ENCODE peak calls at places on chromosomes 7 and 10, in six cellular contexts. A is upper lobe of right lung, X is transverse colon, Q is psoas muscle, Y is Panc1, L is ovary. M is an unnamed sample.
A peak's percentile ranks its signal among the peaks of the same experiment; 100 is the strongest.

GRCh38 chr10:113891476-113891875 is 37.0 kb downstream of the NHLRC2 start:
- DNase-seq in A (no peak), X (no peak), L (no peak), Q (no peak), Y (no peak), M (no peak)

GRCh38 chr10:72044417-72045041 is 43.8 kb downstream of the SPOCK2 start:
- DNase-seq in A (no peak), L (no peak), Q (peak; percentile 50), X (no peak), Y (no peak), M (peak; percentile 64)

GRCh38 chr10:8130973-8131911 is 76.8 kb downstream of the GATA3 start:
- DNase-seq in L (no peak), X (no peak), Q (no peak), Y (peak; percentile 35), A (no peak), M (no peak)

GRCh38 chr7:156034397-156034796 is 222.1 kb upstream of the SHH start:
- DNase-seq in A (no peak), Q (no peak), Y (no peak), X (no peak), L (no peak), M (no peak)

GRCh38 chr10:132097609-132098377 is 32.0 kb downstream of the JAKMIP3 start:
- DNase-seq in L (no peak), A (no peak), X (no peak), Q (no peak), Y (no peak), M (no peak)

GRCh38 chr10:865924-866576 is 65.5 kb downstream of the LARP4B start:
- DNase-seq in Q (no peak), A (no peak), L (no peak), Y (no peak), X (no peak), M (no peak)

GRCh38 chr10:113897693-113898618 is 43.5 kb downstream of the NHLRC2 start:
- DNase-seq in A (no peak), X (no peak), Y (no peak), L (no peak), Q (no peak), M (no peak)

GRCh38 chr7:112266141-112266540 is 59.6 kb downstream of the ZNF277 start:
- DNase-seq in A (no peak), Q (no peak), L (no peak), Y (no peak), X (no peak), M (no peak)

GRCh38 chr7:17212188-17212587 is 86.3 kb upstream of the AHR start:
- DNase-seq in X (no peak), A (no peak), Y (no peak), L (no peak), Q (no peak), M (no peak)

GRCh38 chr7:6259257-6259656 is 13.2 kb downstream of the CYTH3 start:
- DNase-seq in A (no peak), Y (no peak), L (no peak), Q (no peak), X (no peak), M (no peak)

GRCh38 chr10:71476249-71477011 is 79.7 kb downstream of the CDH23 start:
- DNase-seq in Y (no peak), A (no peak), Q (no peak), L (peak; percentile 79), X (peak; percentile 25), M (no peak)

GRCh38 chr7:121001234-121001633 is 12.7 kb downstream of the CPED1 start:
- DNase-seq in X (no peak), Y (no peak), A (no peak), L (no peak), Q (no peak), M (no peak)

GRCh38 chr7:157685430-157686284 is 348.9 kb downstream of the DNAJB6 start:
- DNase-seq in L (peak; percentile 10), Y (no peak), Q (no peak), A (peak; percentile 60), X (no peak), M (no peak)

GRCh38 chr10:55400075-55400474 is 599.0 kb upstream of the PCDH15 start:
- DNase-seq in Y (no peak), Q (no peak), A (no peak), L (no peak), X (no peak), M (no peak)

GRCh38 chr10:72311667-72312066 is 37.9 kb downstream of the DDIT4 start:
- DNase-seq in Y (no peak), X (no peak), L (no peak), Q (no peak), A (no peak), M (no peak)

GRCh38 chr10:108566216-108567107 is 1356.8 kb downstream of the XPNPEP1 start:
- DNase-seq in X (no peak), L (no peak), Y (no peak), Q (no peak), A (peak; percentile 50), M (no peak)

GRCh38 chr7:105178177-105178576 is 164.2 kb downstream of the KMT2E start:
- DNase-seq in X (no peak), L (no peak), A (no peak), Y (no peak), Q (no peak), M (no peak)

GRCh38 chr7:133853706-133854276 is 273.3 kb upstream of the LRGUK start:
- DNase-seq in X (peak; percentile 35), L (no peak), A (no peak), Y (peak; percentile 51), Q (peak; percentile 19), M (peak; percentile 77)

GRCh38 chr10:122499491-122499941 is 38.2 kb downstream of the HTRA1 start:
- DNase-seq in X (peak; percentile 26), Q (peak; percentile 34), A (no peak), Y (no peak), L (no peak), M (no peak)

GRCh38 chr7:44283381-44284211 is 41.8 kb downstream of the CAMK2B start:
- DNase-seq in X (peak; percentile 3), Q (peak; percentile 65), Y (no peak), L (peak; percentile 7), A (peak; percentile 51), M (peak; percentile 5)

GRCh38 chr7:44606341-44607140 is at the start of gene OGDH:
- DNase-seq in Y (peak; percentile 93), L (peak; percentile 99), Q (peak; percentile 98), A (peak; percentile 100), X (peak; percentile 100), M (peak; percentile 99)

GRCh38 chr7:158096582-158096981 is 491.0 kb downstream of the PTPRN2 start:
- DNase-seq in Q (no peak), X (no peak), Y (no peak), A (no peak), L (no peak), M (no peak)

GRCh38 chr7:151682831-151683614 is 163.3 kb upstream of the RHEB start:
- DNase-seq in Y (no peak), A (no peak), X (no peak), L (no peak), Q (no peak), M (no peak)

GRCh38 chr10:108789911-108790310 is 1133.4 kb downstream of the XPNPEP1 start:
- DNase-seq in A (no peak), Q (no peak), X (no peak), Y (no peak), L (no peak), M (no peak)

GRCh38 chr7:134695321-134695860 is 48.7 kb downstream of the BPGM start:
- DNase-seq in L (no peak), Y (no peak), Q (no peak), A (no peak), X (no peak), M (no peak)

GRCh38 chr7:82578430-82578829 is 134.9 kb upstream of the CACNA2D1 start:
- DNase-seq in Y (no peak), X (no peak), Q (no peak), A (no peak), L (no peak), M (no peak)

GRCh38 chr10:113849946-113850345 is 3.9 kb downstream of the DCLRE1A start:
- DNase-seq in Y (no peak), X (no peak), A (no peak), Q (no peak), L (no peak), M (no peak)

GRCh38 chr10:44030132-44030531 is 354.8 kb downstream of the CXCL12 start:
- DNase-seq in A (no peak), X (no peak), L (no peak), Q (no peak), Y (no peak), M (no peak)
- TF ChIP-seq CTCF in A (no peak), X (no peak), L (no peak), Q (no peak), Y (no peak), M (peak; percentile 40)

DNA sequence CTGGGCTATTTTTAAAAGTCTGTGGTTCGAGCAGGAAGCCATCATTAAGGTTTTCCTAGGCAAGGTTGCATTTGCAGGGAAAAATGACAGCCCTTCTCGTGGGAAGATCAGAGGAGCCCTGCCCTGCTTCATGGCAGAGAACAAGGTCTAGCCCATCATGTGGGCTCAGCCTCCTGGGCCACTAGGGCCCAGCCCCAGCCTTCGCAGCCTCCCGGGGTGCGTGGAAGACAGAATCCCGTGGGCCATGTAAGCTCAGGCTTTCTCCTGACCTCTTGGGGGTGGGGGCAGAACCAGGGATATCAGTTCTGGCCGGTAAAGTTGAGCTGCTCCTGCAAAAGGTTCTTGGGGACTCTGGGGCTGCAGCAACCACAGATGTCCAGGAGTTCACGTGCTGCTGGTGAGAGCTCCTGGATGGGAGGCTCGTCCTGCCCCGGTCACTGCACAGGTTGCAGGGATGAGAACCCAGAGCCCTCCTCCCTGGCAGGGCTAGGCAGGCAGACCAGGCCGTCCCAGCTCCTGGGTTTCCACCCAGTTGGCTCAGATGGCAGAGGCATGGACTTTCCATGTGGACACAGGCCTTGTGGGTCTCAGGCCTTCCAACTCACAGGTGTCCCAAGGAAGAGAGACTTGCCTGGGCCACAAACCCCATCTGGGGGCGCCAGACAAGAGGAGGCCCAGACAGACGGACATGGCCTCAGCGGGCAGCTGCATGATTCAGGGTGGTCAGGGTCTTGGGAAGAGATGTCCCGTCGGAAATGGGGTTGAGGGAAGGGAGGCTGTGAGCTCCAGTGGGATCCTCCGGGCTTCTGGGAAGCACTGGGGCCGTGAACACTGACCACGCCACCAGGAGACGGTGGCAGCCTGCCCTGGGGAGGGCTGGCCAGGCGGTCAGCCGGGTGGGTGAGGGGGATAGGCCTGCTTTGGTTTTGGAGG is 126.2 kb downstream of the NEURL1 start:
- DNase-seq in A (no peak), L (no peak), Q (no peak), X (no peak), Y (no peak), M (no peak)
- H3K4me1 ChIP-seq in A (peaks cover 29% of the 10 kb centered on the region), L (peaks cover 44% of the 10 kb centered on the region), Q (peaks cover 74% of the 10 kb centered on the region), X (peaks cover 9% of the 10 kb centered on the region), Y (no peaks in the 10 kb centered on the region), M (peaks cover 31% of the 10 kb centered on the region)

GRCh38 chr7:54788664-54789063 is 29.7 kb upstream of the SEC61G start:
- DNase-seq in A (no peak), X (peak; percentile 20), Q (peak; percentile 25), L (peak; percentile 38), Y (peak; percentile 94), M (peak; percentile 78)
- H3K36me3 ChIP-seq in A (no peaks in the 10 kb centered on the region), X (no peaks in the 10 kb centered on the region), Q (no peaks in the 10 kb centered on the region), L (no peaks in the 10 kb centered on the region), Y (no peaks in the 10 kb centered on the region), M (no peaks in the 10 kb centered on the region)

GRCh38 chr7:140230862-140231778 is 54.3 kb upstream of the KDM7A start:
- DNase-seq in A (peak; percentile 78), X (peak; percentile 87), L (peak; percentile 23), Y (no peak), Q (peak; percentile 44), M (peak; percentile 85)
- TF ChIP-seq CTCF in A (no peak), X (no peak), L (no peak), Y (no peak), Q (no peak), M (no peak)

M was measured in BE2C.